ENCODE peak calls at places on chromosomes 5 and 9, in seven cellular contexts. E is DND-41, T is aorta, V is tibial nerve, B is neural progenitor cell, L is transverse colon, H is stomach. M is an unnamed sample. For H3K36me3, H3K4me1 and H3K9me3, the result is how much of the 10 kb centered on the place peaks cover.

GRCh38 chr5:33788922-33789321 is 102.9 kb downstream of the ADAMTS12 start:
- DNase-seq in E (no peak), T (no peak), V (no peak), B (no peak), L (no peak), H (no peak), M (no peak)

GRCh38 chr9:134689320-134690181 is 47.9 kb downstream of the COL5A1 start:
- DNase-seq in E (no peak), T (peak), V (peak), B (peak), L (peak), H (peak), M (no peak)

GRCh38 chr5:138230981-138231589 is 18.0 kb upstream of the CDC23 start:
- DNase-seq in E (peak), T (no peak), V (no peak), B (no peak), L (no peak), H (peak), M (no peak)

GRCh38 chr9:129436751-129437625 is 183.9 kb downstream of the C9orf50 start:
- DNase-seq in E (no peak), T (peak), V (peak), B (peak), L (peak), H (peak), M (no peak)

GRCh38 chr9:107172160-107172978 is 110.7 kb upstream of the RAD23B start:
- DNase-seq in E (peak), T (peak), V (peak), B (peak), L (peak), H (peak), M (peak)

GRCh38 chr5:149071756-149072155 is 8.9 kb upstream of the SH3TC2 start:
- DNase-seq in E (no peak), T (no peak), V (no peak), B (no peak), L (no peak), H (no peak), M (no peak)

GRCh38 chr5:135428586-135428985 is 18.6 kb downstream of the DCANP1 start:
- DNase-seq in E (no peak), T (no peak), V (no peak), B (no peak), L (no peak), H (no peak), M (no peak)

GRCh38 chr9:96139592-96140251 is 162.3 kb downstream of the HSD17B3 start:
- DNase-seq in E (no peak), T (peak), V (peak), B (no peak), L (peak), H (peak), M (no peak)

GRCh38 chr9:136728548-136729123 is 14.1 kb downstream of the LCN10 start:
- DNase-seq in E (no peak), T (no peak), V (no peak), B (peak), L (peak), H (no peak), M (no peak)
- H3K36me3 ChIP-seq in E (under half), T (under half), V (under half), B (under half), L (under half), H (under half), M (under half)

GRCh38 chr9:38043931-38044623 is 24.9 kb downstream of the SHB start:
- DNase-seq in E (no peak), T (no peak), V (no peak), B (no peak), L (no peak), H (peak), M (no peak)

GRCh38 chr9:38042626-38043359 is 26.2 kb downstream of the SHB start:
- DNase-seq in E (no peak), T (no peak), V (no peak), B (no peak), L (no peak), H (no peak), M (no peak)

GRCh38 chr9:38047301-38048251 is 21.5 kb downstream of the SHB start:
- DNase-seq in E (peak), T (peak), V (no peak), B (peak), L (peak), H (peak), M (no peak)

GRCh38 chr9:38046669-38047300 is 22.2 kb downstream of the SHB start:
- DNase-seq in E (no peak), T (no peak), V (no peak), B (no peak), L (peak), H (peak), M (no peak)

DNA sequence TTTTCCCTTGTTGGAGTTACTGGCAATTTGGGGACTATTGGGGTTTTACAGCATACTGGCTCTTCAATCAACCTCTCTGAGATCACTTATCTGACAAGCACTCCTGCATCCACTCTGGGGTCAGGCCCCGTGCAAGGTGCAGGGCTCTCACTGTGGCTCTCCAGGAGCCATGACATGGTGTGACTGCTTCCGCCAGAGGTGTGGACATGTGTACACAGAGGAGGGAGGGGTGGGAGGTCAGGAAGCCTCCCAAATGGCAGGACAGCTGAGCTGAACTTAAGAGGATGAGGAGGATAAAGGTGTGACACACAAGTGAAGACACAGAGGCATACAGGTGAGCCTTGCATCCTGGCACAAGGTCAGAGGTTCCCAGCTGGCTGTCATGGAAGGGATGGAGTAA is 24.3 kb downstream of the SHB start:
- DNase-seq in E (no peak), T (no peak), V (no peak), B (no peak), L (no peak), H (no peak), M (no peak)
- H3K4me1 ChIP-seq in E (under half), T (under half), V (under half), B (under half), L (under half), H (half or more), M (under half)

GRCh38 chr9:102049586-102050246 is 311.3 kb upstream of the GRIN3A start:
- DNase-seq in E (peak), T (no peak), V (no peak), B (no peak), L (no peak), H (no peak), M (no peak)

GRCh38 chr9:102047549-102047948 is 309.1 kb upstream of the GRIN3A start:
- DNase-seq in E (no peak), T (no peak), V (no peak), B (no peak), L (no peak), H (no peak), M (no peak)

DNA sequence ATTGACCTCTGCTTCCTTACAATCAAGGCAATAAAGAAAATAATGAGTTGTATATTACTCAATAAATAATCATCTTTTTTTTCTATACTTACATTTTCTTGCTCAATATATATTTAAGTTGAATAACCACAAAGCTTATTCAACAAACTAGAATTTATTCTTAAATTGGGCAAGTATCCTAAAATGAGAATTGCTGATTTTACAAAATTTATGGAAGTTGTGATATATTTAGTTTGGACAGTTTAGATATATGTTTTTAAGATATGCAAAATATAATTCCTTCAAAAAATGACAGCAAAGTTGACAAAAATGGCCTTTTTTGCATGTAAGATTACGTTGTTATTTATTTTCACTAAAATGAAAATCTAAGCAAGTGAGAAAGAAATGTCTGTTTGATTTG is 305.7 kb upstream of the GRIN3A start:
- DNase-seq in E (no peak), T (no peak), V (no peak), B (no peak), L (no peak), H (no peak), M (no peak)
- H3K9me3 ChIP-seq in E (under half), T (under half), V (under half), B (under half), L (under half), H (under half), M (under half)

DNA sequence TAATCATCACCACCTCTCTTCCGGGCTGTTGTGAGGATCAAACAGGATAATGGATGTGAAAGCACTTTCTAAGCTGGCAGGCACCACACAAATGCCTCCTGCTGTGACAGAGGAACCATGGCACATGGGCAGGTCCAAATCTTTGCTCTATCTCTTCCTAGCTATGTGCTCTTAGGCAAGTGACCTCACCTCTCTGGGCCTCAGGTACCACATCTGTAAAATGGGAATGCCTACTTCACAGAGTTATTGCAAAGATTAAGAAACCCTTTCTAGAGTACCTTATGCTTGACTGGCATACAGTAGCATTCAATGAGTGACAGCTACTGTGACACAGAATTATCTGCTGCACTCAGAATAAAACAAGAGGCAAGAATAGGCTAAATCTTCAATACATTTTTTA is 51.6 kb downstream of the CDK5RAP2 start:
- DNase-seq in E (no peak), T (no peak), V (no peak), B (no peak), L (no peak), H (no peak), M (no peak)
- H3K36me3 ChIP-seq in E (half or more), T (under half), V (under half), B (under half), L (under half), H (half or more), M (half or more)

GRCh38 chr5:32303755-32304120 is 9.0 kb downstream of the MTMR12 start:
- DNase-seq in E (no peak), T (no peak), V (no peak), B (no peak), L (no peak), H (no peak), M (no peak)
- H3K4me1 ChIP-seq in E (under half), T (under half), V (half or more), B (under half), L (under half), H (half or more), M (under half)

M was measured in CD8-positive, alpha-beta memory T cell.